ENCODE peak calls at places on chromosomes 7 and 10, in five cellular contexts. X is H1, O is H9, S is neuronal stem cell, I is mesenchymal stem cell. V is an unnamed sample.

GRCh38 chr10:25231751-25232150 is 57.0 kb downstream of the GPR158 start:
- DNase-seq in I (no peak), X (no peak), S (no peak), O (no peak), V (no peak)

GRCh38 chr7:94355389-94355788 is 39.3 kb upstream of the COL1A2 start:
- DNase-seq in O (no peak), X (no peak), I (no peak), S (no peak), V (no peak)

GRCh38 chr7:82729172-82730030 is 285.8 kb upstream of the CACNA2D1 start:
- DNase-seq in I (peak), O (no peak), X (no peak), S (peak), V (no peak)

GRCh38 chr7:27080844-27081423 is 14.9 kb downstream of the HOXA1 start:
- DNase-seq in I (no peak), O (no peak), S (no peak), X (no peak), V (peak)

GRCh38 chr10:130463876-130464360 is 327.7 kb downstream of the GLRX3 start:
- DNase-seq in S (no peak), X (no peak), O (peak), I (no peak), V (no peak)

GRCh38 chr10:70856454-70856853 is 31.9 kb downstream of the PCBD1 start:
- DNase-seq in O (no peak), X (no peak), I (no peak), S (no peak), V (no peak)

GRCh38 chr10:49598986-49599385 is 11.1 kb upstream of the SLC18A3 start:
- DNase-seq in S (no peak), I (no peak), X (no peak), O (no peak), V (peak)

GRCh38 chr7:93015193-93016084 is 102.3 kb downstream of the SAMD9 start:
- DNase-seq in S (no peak), X (no peak), O (no peak), I (peak), V (no peak)

GRCh38 chr10:89521368-89521767 is 14.0 kb downstream of the SLC16A12 start:
- DNase-seq in I (peak), X (no peak), S (no peak), O (no peak), V (no peak)

GRCh38 chr7:81573128-81573527 is 196.7 kb downstream of the HGF start:
- DNase-seq in O (no peak), X (no peak), I (no peak), S (no peak), V (no peak)

GRCh38 chr10:132997517-132998265 is 55.3 kb upstream of the CFAP46 start:
- DNase-seq in X (no peak), O (no peak), I (no peak), S (no peak), V (no peak)

GRCh38 chr10:95467162-95467599 is 94.0 kb downstream of the SORBS1 start:
- DNase-seq in O (peak), I (peak), S (no peak), X (peak), V (peak)

GRCh38 chr10:102208311-102209035 is 17.6 kb upstream of the ELOVL3 start:
- DNase-seq in I (no peak), O (no peak), S (no peak), X (no peak), V (no peak)

GRCh38 chr7:50798126-50798525 is 15.4 kb upstream of the GRB10 start:
- DNase-seq in O (no peak), I (no peak), S (no peak), X (no peak), V (no peak)

GRCh38 chr10:90318659-90319058 is 539.2 kb downstream of the HTR7 start:
- DNase-seq in I (no peak), S (no peak), X (no peak), O (no peak), V (no peak)

GRCh38 chr7:132073920-132074589 is 502.2 kb downstream of the PLXNA4 start:
- DNase-seq in I (no peak), X (no peak), S (no peak), O (no peak), V (no peak)

GRCh38 chr10:97117372-97117771 is 68.4 kb downstream of the SLIT1 start:
- DNase-seq in S (no peak), I (no peak), X (no peak), O (no peak), V (peak)

GRCh38 chr10:36725581-36726520 is 399.5 kb upstream of the ANKRD30A start:
- DNase-seq in O (peak), S (peak), X (peak), I (peak), V (peak)

GRCh38 chr7:46072722-46073121 is 151.7 kb upstream of the IGFBP3 start:
- DNase-seq in X (no peak), I (no peak), S (no peak), O (no peak), V (peak)
- H2BK12ac ChIP-seq in X (no peak), I (no peak), S (no peak), O (no peak), V (no peak)

GRCh38 chr7:77409005-77409738 is 7.0 kb downstream of the GSAP start:
- DNase-seq in I (no peak), S (no peak), O (no peak), X (no peak), V (peak)
- H3K9ac ChIP-seq in I (peak), S (no peak), O (no peak), X (no peak), V (no peak)

DNA sequence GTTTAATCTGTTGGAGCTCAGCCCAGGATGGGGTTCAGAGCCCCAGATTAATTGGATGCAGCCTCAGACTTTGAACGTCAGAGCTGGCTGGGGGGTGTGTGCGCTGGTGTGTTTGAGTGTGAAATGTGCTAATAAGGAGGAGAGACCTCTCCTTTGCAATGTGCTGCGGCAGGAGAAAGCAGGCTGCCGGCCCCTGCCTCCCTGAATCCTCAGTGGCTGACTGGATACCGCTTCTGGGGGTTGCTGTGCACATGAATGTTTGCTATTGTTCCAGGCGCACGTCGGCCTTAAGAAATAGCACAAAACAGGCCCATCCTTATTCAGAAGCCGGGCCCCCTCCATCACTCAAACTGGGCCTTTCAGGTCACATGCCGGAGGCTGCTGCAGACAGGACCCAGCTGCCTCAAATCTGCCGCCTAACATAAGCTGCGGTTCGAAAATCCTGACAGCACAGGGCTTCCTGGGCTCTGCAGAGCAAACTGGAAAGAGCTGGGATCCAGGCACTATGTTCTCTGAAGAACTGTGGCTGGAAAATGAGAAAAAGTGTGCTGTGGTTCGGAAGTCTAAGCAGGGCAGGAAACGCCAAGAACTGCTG is 83.9 kb upstream of the PRR15 start:
- DNase-seq in X (no peak), O (no peak), S (peak), I (peak), V (no peak)
- H3K27ac ChIP-seq in X (no peak), O (no peak), S (peak), I (no peak), V (peak)

GRCh38 chr10:44516941-44517340 is 132.0 kb upstream of the CXCL12 start:
- DNase-seq in X (no peak), S (no peak), O (no peak), I (peak), V (no peak)
- H2BK12ac ChIP-seq in X (no peak), S (no peak), O (no peak), I (no peak), V (no peak)

GRCh38 chr10:68471063-68471585 is 649 bp downstream of the DNA2 start:
- DNase-seq in S (no peak), I (no peak), X (no peak), O (no peak), V (peak)
- H3K9ac ChIP-seq in S (peak), I (peak), X (peak), O (peak), V (peak)

GRCh38 chr10:74926791-74927585 is 100.6 kb downstream of the KAT6B start:
- DNase-seq in I (no peak), O (no peak), S (no peak), X (no peak), V (no peak)
- H3K27ac ChIP-seq in I (no peak), O (no peak), S (no peak), X (no peak), V (no peak)

GRCh38 chr10:75407296-75407715 is 5.7 kb upstream of the ZNF503 start:
- DNase-seq in S (peak), X (no peak), O (peak), I (no peak), V (no peak)

GRCh38 chr10:75404335-75405200 is 3.0 kb upstream of the ZNF503 start:
- DNase-seq in O (peak), S (peak), I (no peak), X (no peak), V (no peak)

GRCh38 chr10:75405201-75406143 is 3.9 kb upstream of the ZNF503 start:
- DNase-seq in O (peak), S (peak), I (no peak), X (no peak), V (no peak)

GRCh38 chr10:75407716-75408511 is 6.3 kb upstream of the ZNF503 start:
- DNase-seq in I (peak), S (peak), O (peak), X (no peak), V (no peak)

GRCh38 chr10:75406158-75407065 is 4.8 kb upstream of the ZNF503 start:
- DNase-seq in I (no peak), X (no peak), O (peak), S (peak), V (no peak)
- H2BK12ac ChIP-seq in I (peak), X (peak), O (no peak), S (peak), V (no peak)

DNA sequence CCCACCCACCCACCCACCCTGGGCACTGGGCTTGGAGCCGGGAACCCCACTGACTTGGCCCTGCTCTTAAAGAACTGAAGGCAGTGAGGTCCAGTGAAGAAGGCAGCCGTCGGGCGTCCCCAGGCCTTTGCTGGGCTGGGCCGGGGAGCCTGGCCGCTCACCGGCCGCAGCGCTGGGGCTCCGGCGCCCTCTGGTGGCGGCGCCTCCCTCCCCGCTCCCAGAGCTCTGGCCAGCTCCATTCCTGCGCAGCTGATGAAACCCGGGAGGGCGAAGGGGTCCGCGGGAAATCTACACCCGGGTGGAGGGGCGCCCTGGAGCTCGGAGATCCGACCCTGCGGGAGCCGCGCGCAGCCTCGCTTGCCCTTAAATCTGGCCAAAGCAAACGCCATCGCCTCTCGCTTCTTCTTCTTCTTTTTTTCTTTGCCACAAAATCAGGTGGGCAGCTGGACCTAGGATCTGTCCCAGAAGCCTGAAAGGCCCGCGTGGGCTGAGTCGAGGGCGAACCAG is 1.7 kb upstream of the CXCL12 start:
- DNase-seq in I (peak), S (peak), X (no peak), O (peak), V (peak)
- H3K9ac ChIP-seq in I (peak), S (no peak), X (no peak), O (no peak), V (no peak)